ENCODE peak calls at places on chromosomes 12 and 14, in four cellular contexts. P, Y, F and B are unnamed samples.
A peak's percentile ranks its signal among the peaks of the same experiment; 100 is the strongest.

GRCh38 chr14:29566194-29566593 is 361.5 kb downstream of the PRKD1 start:
- DNase-seq in Y (no peak), P (no peak), F (no peak), B (no peak)

GRCh38 chr12:54419088-54419887 is at the start of gene ITGA5:
- DNase-seq in F (peak; percentile 69), P (peak; percentile 51), Y (peak; percentile 93), B (peak; percentile 93)

GRCh38 chr12:34214011-34214410 is 191.7 kb downstream of the ALG10 start:
- DNase-seq in F (no peak), Y (no peak), P (no peak), B (no peak)

GRCh38 chr12:121145221-121145620 is 12.5 kb downstream of the P2RX7 start:
- DNase-seq in F (no peak), P (peak; percentile 18), Y (peak; percentile 15), B (no peak)

GRCh38 chr12:107749094-107749493 is 11.8 kb downstream of the PRDM4 start:
- DNase-seq in F (no peak), P (no peak), Y (peak; percentile 56), B (no peak)

GRCh38 chr14:103073876-103074698 is 9.9 kb upstream of the LBHD2 start:
- DNase-seq in Y (peak; percentile 59), P (no peak), F (peak; percentile 33), B (no peak)

GRCh38 chr12:8829128-8829524 is 6.7 kb downstream of the A2ML1 start:
- DNase-seq in Y (no peak), P (no peak), F (no peak), B (no peak)

GRCh38 chr14:23632461-23633159 is 3.6 kb upstream of the DHRS2 start:
- DNase-seq in P (no peak), Y (no peak), F (no peak), B (no peak)

GRCh38 chr14:27008187-27008586 is 410.4 kb upstream of the NOVA1 start:
- DNase-seq in F (no peak), Y (no peak), P (no peak), B (no peak)

GRCh38 chr14:27002179-27002578 is 404.3 kb upstream of the NOVA1 start:
- DNase-seq in Y (no peak), F (no peak), P (no peak), B (no peak)

GRCh38 chr14:27006520-27006919 is 408.7 kb upstream of the NOVA1 start:
- DNase-seq in P (no peak), Y (no peak), F (no peak), B (no peak)
- TF ChIP-seq CTCF in P (no peak), Y (no peak), F (no peak), B (no peak)

DNA sequence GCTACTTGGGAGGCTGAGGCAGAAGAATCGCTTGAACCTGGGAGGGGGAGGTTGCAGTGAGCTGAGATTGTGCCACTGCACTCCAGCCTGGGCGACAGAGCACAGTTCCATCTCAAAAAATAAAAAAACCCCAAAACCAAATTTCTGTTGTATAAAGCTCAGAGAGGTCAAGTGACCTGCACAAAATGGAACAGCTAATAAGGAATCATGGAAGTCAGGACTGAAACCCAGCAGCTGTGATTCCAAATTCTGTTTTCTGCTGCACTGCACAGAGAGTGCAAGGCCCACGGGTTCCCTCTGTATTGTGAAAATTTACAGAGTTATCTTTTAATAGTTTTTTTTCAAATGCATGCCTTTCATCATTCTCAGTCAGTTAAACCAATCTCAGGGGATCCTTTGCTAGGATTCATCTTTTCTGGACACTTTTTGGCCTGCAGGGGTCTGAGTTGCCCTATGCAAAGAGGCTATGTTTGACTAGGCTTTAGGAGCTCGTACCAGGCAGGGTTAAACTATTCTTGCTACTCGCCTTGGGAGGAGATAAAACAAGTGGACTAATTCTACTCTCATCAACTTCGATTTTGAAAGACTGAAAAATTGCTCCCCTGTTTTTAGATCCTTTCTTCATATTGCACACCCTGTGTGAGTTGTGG is 26.1 kb upstream of the AACS start:
- DNase-seq in P (no peak), Y (no peak), F (no peak), B (no peak)
- TF ChIP-seq CTCF in P (no peak), Y (peak; percentile 5), F (no peak), B (no peak)

GRCh38 chr12:17239874-17240273 is 633.9 kb upstream of the LMO3 start:
- DNase-seq in Y (no peak), F (no peak), P (no peak), B (no peak)
- TF ChIP-seq CTCF in Y (no peak), F (no peak), P (no peak), B (no peak)

DNA sequence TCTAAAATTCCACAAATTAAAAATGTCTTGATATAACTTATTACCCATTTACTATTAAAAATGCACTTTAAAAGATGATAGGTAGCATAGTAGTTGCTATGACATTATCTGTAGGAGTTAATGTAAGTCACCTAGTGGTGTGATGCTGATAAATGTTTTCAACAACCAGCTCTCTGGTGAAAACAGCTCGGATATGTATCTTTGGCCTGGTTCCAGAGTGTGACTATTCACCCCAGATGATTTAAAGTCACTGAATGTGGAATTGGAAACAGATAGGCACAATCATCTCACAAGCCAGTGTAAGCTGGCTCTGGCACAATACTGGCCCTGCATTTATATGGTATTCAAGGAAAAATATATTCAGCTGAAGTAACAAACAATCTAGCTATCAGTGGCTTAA is 9.2 kb upstream of the CCDC196 start:
- DNase-seq in P (peak; percentile 16), F (no peak), Y (peak; percentile 88), B (no peak)
- TF ChIP-seq CTCF in P (no peak), F (no peak), Y (no peak), B (no peak)

DNA sequence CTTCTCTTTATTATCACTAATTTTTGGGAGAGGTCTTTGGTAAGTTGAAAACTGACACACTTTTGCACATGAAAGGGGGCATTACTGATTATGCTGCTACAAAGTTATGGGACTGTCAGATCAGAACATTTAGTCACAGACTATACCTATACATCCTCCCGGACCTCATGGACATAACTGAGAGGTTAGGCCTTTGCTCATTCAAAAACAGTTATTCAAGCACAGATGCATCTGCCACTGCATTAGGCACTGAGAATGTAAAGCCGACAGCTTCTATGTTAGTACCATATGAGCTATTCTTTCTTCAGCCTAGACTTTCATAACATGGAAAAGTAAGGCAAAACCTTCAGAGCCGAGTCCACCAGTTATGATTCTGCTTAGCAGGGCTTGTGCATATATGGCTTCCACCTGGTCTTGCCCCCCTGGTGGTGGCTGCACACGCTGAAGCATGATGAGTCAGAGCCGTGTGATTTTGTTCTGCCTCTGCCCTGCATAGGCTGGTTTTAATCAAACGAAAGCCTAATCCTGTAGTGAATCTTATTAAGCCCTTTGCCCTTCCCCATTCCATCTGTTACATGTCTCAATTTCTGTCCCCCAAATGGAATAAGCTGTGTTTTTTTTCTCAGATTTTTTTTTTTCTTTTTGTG is 21.8 kb upstream of the RNU6-8 start:
- DNase-seq in F (no peak), P (peak; percentile 62), Y (peak; percentile 89), B (no peak)
- TF ChIP-seq CTCF in F (no peak), P (peak; percentile 59), Y (peak; percentile 52), B (peak; percentile 21)

DNA sequence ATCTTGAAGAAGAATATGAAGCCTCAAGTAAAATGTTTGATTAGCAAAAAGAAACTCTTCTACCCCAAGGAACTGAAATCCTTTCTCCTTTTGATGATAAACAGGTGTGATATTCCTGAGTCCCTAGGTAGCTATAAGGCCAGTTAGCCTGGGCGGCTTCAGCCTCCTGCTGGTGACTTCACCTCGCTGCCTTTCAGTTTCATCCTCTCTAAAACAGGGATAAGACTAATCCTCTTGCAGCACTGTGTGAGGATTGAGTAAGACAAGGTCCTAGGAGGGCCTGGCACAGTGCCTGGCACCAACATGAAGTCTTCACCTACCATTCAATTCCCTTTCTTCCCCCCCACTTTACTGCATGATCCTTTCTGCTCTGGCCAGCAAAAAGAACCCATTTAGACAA is 42.1 kb downstream of the CIT start:
- DNase-seq in Y (peak; percentile 63), P (no peak), F (no peak), B (no peak)
- TF ChIP-seq CTCF in Y (peak; percentile 31), P (no peak), F (no peak), B (no peak)